ENCODE peak calls at places on chromosomes 1 and 21, in five cellular contexts. B, H, J, S and N are unnamed samples.

GRCh38 chr1:209884249-209884648 is 53.8 kb upstream of the SYT14 start:
- DNase-seq in B (no peak), H (no peak), J (no peak), S (no peak), N (no peak)

GRCh38 chr1:205680073-205680851 is at the start of gene SLC45A3:
- DNase-seq in B (no peak), H (peak), J (no peak), S (peak), N (peak)

GRCh38 chr21:14080040-14080763 is 130.6 kb downstream of the LIPI start:
- DNase-seq in B (no peak), H (no peak), J (no peak), S (no peak), N (no peak)

GRCh38 chr1:164794310-164794709 is 235.3 kb downstream of the PBX1 start:
- DNase-seq in B (peak), H (no peak), J (no peak), S (peak), N (no peak)

GRCh38 chr1:212892108-212892507 is 34.0 kb downstream of the FLVCR1 start:
- DNase-seq in B (no peak), H (no peak), J (no peak), S (no peak), N (no peak)

GRCh38 chr1:16050328-16050727 is 6.7 kb downstream of the CLCNKB start:
- DNase-seq in B (no peak), H (no peak), J (no peak), S (no peak), N (no peak)

GRCh38 chr1:168921514-168922106 is 184.9 kb upstream of the ATP1B1 start:
- DNase-seq in B (no peak), H (no peak), J (no peak), S (no peak), N (no peak)

GRCh38 chr1:227941509-227942020 is 6.2 kb downstream of the WNT9A start:
- DNase-seq in B (no peak), H (no peak), J (no peak), S (no peak), N (no peak)

GRCh38 chr1:211174375-211174774 is 40.4 kb upstream of the KCNH1 start:
- DNase-seq in B (no peak), H (no peak), J (no peak), S (peak), N (no peak)

GRCh38 chr1:20466231-20466630 is 19.8 kb downstream of the CAMK2N1 start:
- DNase-seq in B (no peak), H (no peak), J (no peak), S (no peak), N (no peak)

GRCh38 chr1:1170891-1171550 is 2.7 kb upstream of the TTLL10 start:
- DNase-seq in B (no peak), H (no peak), J (no peak), S (no peak), N (no peak)

GRCh38 chr1:22972760-22973159 is at the start of gene LACTBL1:
- DNase-seq in B (no peak), H (no peak), J (no peak), S (no peak), N (no peak)

GRCh38 chr1:13699510-13699909 is 478 bp upstream of the PRDM2 start:
- DNase-seq in B (no peak), H (peak), J (no peak), S (peak), N (no peak)

GRCh38 chr1:95018602-95019369 is 54.0 kb downstream of the ALG14 start:
- DNase-seq in B (no peak), H (no peak), J (no peak), S (peak), N (no peak)

GRCh38 chr1:25914074-25914995 is 8.1 kb upstream of the STMN1 start:
- DNase-seq in B (no peak), H (no peak), J (no peak), S (no peak), N (no peak)

GRCh38 chr21:45142469-45142868 is 68.1 kb downstream of the ADARB1 start:
- DNase-seq in B (no peak), H (no peak), J (no peak), S (no peak), N (no peak)

GRCh38 chr1:31954607-31955283 is 16.6 kb upstream of the PTP4A2 start:
- DNase-seq in B (peak), H (no peak), J (no peak), S (peak), N (no peak)

GRCh38 chr1:202805886-202806511 is 2.2 kb downstream of the KDM5B start:
- DNase-seq in B (no peak), H (no peak), J (no peak), S (peak), N (no peak)

GRCh38 chr1:205851993-205852392 is 2.1 kb upstream of the PM20D1 start:
- DNase-seq in B (no peak), H (no peak), J (no peak), S (no peak), N (no peak)

GRCh38 chr1:183137782-183138181 is 48.3 kb upstream of the LAMC2 start:
- DNase-seq in B (peak), H (no peak), J (no peak), S (no peak), N (no peak)

GRCh38 chr21:46065215-46065992 is 32.5 kb upstream of the COL6A2 start:
- DNase-seq in B (peak), H (no peak), J (no peak), S (no peak), N (no peak)

GRCh38 chr1:998051-998821 is 1.7 kb downstream of the HES4 start:
- DNase-seq in B (no peak), H (no peak), J (no peak), S (no peak), N (no peak)

GRCh38 chr1:53361541-53361961 is 33.7 kb upstream of the LRP8 start:
- DNase-seq in B (no peak), H (no peak), J (no peak), S (no peak), N (no peak)

GRCh38 chr1:53145942-53146708 is 3.7 kb upstream of the SLC1A7 start:
- DNase-seq in B (peak), H (no peak), J (no peak), S (peak), N (no peak)

GRCh38 chr1:201889092-201889968 is 632 bp downstream of the SHISA4 start:
- DNase-seq in B (no peak), H (no peak), J (no peak), S (no peak), N (no peak)

GRCh38 chr1:119475866-119476439 is 31.1 kb upstream of the HSD3B1 start:
- DNase-seq in B (no peak), H (peak), J (no peak), S (peak), N (no peak)

GRCh38 chr1:185317886-185318310 is 855 bp upstream of the IVNS1ABP start:
- DNase-seq in B (no peak), H (peak), J (peak), S (peak), N (peak)

GRCh38 chr1:43134068-43134467 is 38.0 kb downstream of the EBNA1BP2 start:
- DNase-seq in B (no peak), H (no peak), J (no peak), S (no peak), N (no peak)

GRCh38 chr1:66787641-66788040 is 13.4 kb downstream of the INSL5 start:
- DNase-seq in B (no peak), H (no peak), J (no peak), S (no peak), N (no peak)

GRCh38 chr1:232518357-232518756 is 111.6 kb downstream of the SIPA1L2 start:
- DNase-seq in B (no peak), H (no peak), J (no peak), S (no peak), N (no peak)

GRCh38 chr1:30111431-30111830 is 612.0 kb downstream of the MATN1 start:
- DNase-seq in B (no peak), H (peak), J (no peak), S (peak), N (no peak)

GRCh38 chr1:20074725-20075171 is 4.8 kb downstream of the PLA2G5 start:
- DNase-seq in B (no peak), H (no peak), J (no peak), S (no peak), N (no peak)